ENCODE peak calls at places on chromosomes 16 and 17, in four cellular contexts. V is NCI-H187; A is stimulated activated CD8-positive, alpha-beta memory T cell treated with anti-CD3 and anti-CD28 coated beads, Interleukin-7, amount 100 ng/mL, for 1 hour; K is NB4. B is an unnamed sample.
A peak's percentile ranks its signal among the peaks of the same experiment; 100 is the strongest.

GRCh38 chr17:7405413-7405881 is 1.6 kb upstream of the TMEM256 start:
- DNase-seq in V (no peak), A (no peak), K (no peak), B (no peak)

GRCh38 chr16:23182675-23183485 is at the start of gene SCNN1G:
- DNase-seq in A (no peak), V (peak; percentile 31), K (peak; percentile 4), B (no peak)

GRCh38 chr16:46972429-46972970 is 974 bp downstream of the DNAJA2 start:
- DNase-seq in V (no peak), K (peak; percentile 63), A (no peak), B (no peak)

GRCh38 chr17:55965051-55965450 is 188.2 kb upstream of the ANKFN1 start:
- DNase-seq in A (no peak), K (peak; percentile 8), V (no peak), B (no peak)

GRCh38 chr17:4247981-4248388 is 15.8 kb downstream of the ANKFY1 start:
- DNase-seq in K (no peak), V (peak; percentile 59), A (no peak), B (no peak)

GRCh38 chr17:20009302-20010098 is at the start of gene SPECC1:
- DNase-seq in K (peak; percentile 88), V (peak; percentile 46), A (peak; percentile 80), B (no peak)

GRCh38 chr16:63816304-63816703 is 1305.6 kb downstream of the CDH11 start:
- DNase-seq in V (no peak), A (no peak), K (no peak), B (no peak)

GRCh38 chr16:77170805-77171204 is 20.2 kb upstream of the MON1B start:
- DNase-seq in A (no peak), K (no peak), V (no peak), B (no peak)

GRCh38 chr17:12386240-12386639 is 279.4 kb upstream of the MYOCD start:
- DNase-seq in A (no peak), K (no peak), V (no peak), B (peak; percentile 5)

GRCh38 chr16:86821933-86822332 is 243.6 kb downstream of the FOXL1 start:
- DNase-seq in A (no peak), K (peak; percentile 31), V (no peak), B (no peak)

GRCh38 chr17:33682622-33683021 is 389.5 kb upstream of the ASIC2 start:
- DNase-seq in K (no peak), V (no peak), A (no peak), B (no peak)

GRCh38 chr17:43832168-43832975 is 574 bp downstream of the MPP3 start:
- DNase-seq in A (no peak), V (no peak), K (no peak), B (no peak)

GRCh38 chr17:30332057-30332542 is 1.8 kb downstream of the TMIGD1 start:
- DNase-seq in K (peak; percentile 69), A (no peak), V (no peak), B (peak; percentile 52)

GRCh38 chr16:65500007-65500406 is 378.1 kb upstream of the CDH11 start:
- DNase-seq in A (no peak), V (no peak), K (no peak), B (no peak)

GRCh38 chr16:85868495-85868894 is 30.5 kb upstream of the IRF8 start:
- DNase-seq in A (no peak), V (no peak), K (no peak), B (no peak)

GRCh38 chr16:11079657-11080187 is 135.4 kb downstream of the CLEC16A start:
- DNase-seq in A (no peak), K (no peak), V (no peak), B (peak; percentile 84)

GRCh38 chr17:13599808-13600398 is 1.8 kb downstream of the HS3ST3A1 start:
- DNase-seq in K (no peak), V (no peak), A (no peak), B (no peak)

GRCh38 chr17:7846063-7846735 is 8.7 kb upstream of the TMEM88 start:
- DNase-seq in V (no peak), A (no peak), K (no peak), B (no peak)

GRCh38 chr17:32015245-32016013 is 8.2 kb downstream of the LRRC37B start:
- DNase-seq in A (no peak), K (peak; percentile 25), V (no peak), B (no peak)

GRCh38 chr16:55899857-55900256 is 24.7 kb upstream of the CES5A start:
- DNase-seq in K (no peak), A (no peak), V (no peak), B (no peak)

GRCh38 chr16:75256059-75256870 is 4.8 kb upstream of the BCAR1 start:
- DNase-seq in K (no peak), V (no peak), A (no peak), B (no peak)

GRCh38 chr16:29794231-29794710 is 3.7 kb downstream of the KIF22 start:
- DNase-seq in K (no peak), A (no peak), V (no peak), B (no peak)

GRCh38 chr16:77399066-77399465 is 35.8 kb downstream of the ADAMTS18 start:
- DNase-seq in V (no peak), K (no peak), A (no peak), B (no peak)

GRCh38 chr17:37781451-37781850 is 36.6 kb upstream of the HNF1B start:
- DNase-seq in V (no peak), K (no peak), A (no peak), B (no peak)

GRCh38 chr17:75241996-75242460 is 19.4 kb downstream of the GGA3 start:
- DNase-seq in A (no peak), K (no peak), V (no peak), B (no peak)

GRCh38 chr17:44314869-44315661 is 6.7 kb downstream of the RUNDC3A start:
- DNase-seq in A (no peak), V (peak; percentile 72), K (no peak), B (no peak)

GRCh38 chr17:68462381-68463210 is 5.3 kb upstream of the WIPI1 start:
- DNase-seq in K (peak; percentile 86), V (peak; percentile 65), A (peak; percentile 29), B (peak; percentile 56)

GRCh38 chr17:27920569-27920968 is 27.4 kb upstream of the LYRM9 start:
- DNase-seq in K (no peak), A (no peak), V (no peak), B (no peak)

GRCh38 chr17:41773731-41774193 is 12.7 kb downstream of the JUP start:
- DNase-seq in K (no peak), A (no peak), V (no peak), B (no peak)

GRCh38 chr16:78538284-78538683 is 438.8 kb downstream of the WWOX start:
- DNase-seq in V (no peak), A (no peak), K (no peak), B (no peak)

GRCh38 chr17:57762375-57762916 is 17.3 kb upstream of the CCDC182 start:
- DNase-seq in V (no peak), A (no peak), K (no peak), B (no peak)

GRCh38 chr17:8109669-8110455 is 8.5 kb downstream of the ALOXE3 start:
- DNase-seq in A (peak; percentile 55), K (peak; percentile 29), V (peak; percentile 30), B (no peak)